ENCODE peak calls at places on chromosomes 6 and 20, in eight cellular contexts. One of them, this sample, is unnamed.

GRCh38 chr20:53786071-53786444 is 192.4 kb upstream of the ZNF217 start:
- DNase-seq in nephron progenitor cell: no peak
- DNase-seq in upper lobe of left lung: no peak
- DNase-seq in mesothelial cell of epicardium: no peak
- DNase-seq in Calu3: peak
- DNase-seq in lung: no peak
- DNase-seq in HFFc6: no peak
- DNase-seq in glutamatergic neuron: no peak
- DNase-seq in this sample: no peak

GRCh38 chr6:154649723-154650122 is 83.5 kb upstream of the SCAF8 start:
- DNase-seq in nephron progenitor cell: no peak
- DNase-seq in mesothelial cell of epicardium: no peak
- DNase-seq in Calu3: no peak
- DNase-seq in lung: no peak
- DNase-seq in HFFc6: no peak
- DNase-seq in upper lobe of left lung: no peak
- DNase-seq in glutamatergic neuron: no peak
- DNase-seq in this sample: no peak

GRCh38 chr20:14178952-14179351 is 158.5 kb downstream of the FLRT3 start:
- DNase-seq in nephron progenitor cell: no peak
- DNase-seq in Calu3: no peak
- DNase-seq in mesothelial cell of epicardium: no peak
- DNase-seq in HFFc6: no peak
- DNase-seq in lung: no peak
- DNase-seq in glutamatergic neuron: no peak
- DNase-seq in upper lobe of left lung: no peak
- DNase-seq in this sample: no peak

GRCh38 chr6:150867117-150867516 is 1.6 kb downstream of the MTHFD1L start:
- DNase-seq in Calu3: no peak
- DNase-seq in lung: no peak
- DNase-seq in mesothelial cell of epicardium: no peak
- DNase-seq in upper lobe of left lung: no peak
- DNase-seq in nephron progenitor cell: peak
- DNase-seq in glutamatergic neuron: no peak
- DNase-seq in HFFc6: no peak
- DNase-seq in this sample: no peak

GRCh38 chr6:111743859-111744692 is 129.2 kb downstream of the FYN start:
- DNase-seq in glutamatergic neuron: no peak
- DNase-seq in upper lobe of left lung: no peak
- DNase-seq in nephron progenitor cell: no peak
- DNase-seq in Calu3: no peak
- DNase-seq in HFFc6: no peak
- DNase-seq in mesothelial cell of epicardium: no peak
- DNase-seq in lung: no peak
- DNase-seq in this sample: peak

GRCh38 chr20:43910564-43910963 is 4.1 kb upstream of the TOX2 start:
- DNase-seq in nephron progenitor cell: no peak
- DNase-seq in upper lobe of left lung: no peak
- DNase-seq in lung: peak
- DNase-seq in mesothelial cell of epicardium: no peak
- DNase-seq in Calu3: no peak
- DNase-seq in HFFc6: no peak
- DNase-seq in glutamatergic neuron: no peak
- DNase-seq in this sample: no peak

GRCh38 chr20:38363004-38363747 is 16.9 kb downstream of the LBP start:
- DNase-seq in nephron progenitor cell: no peak
- DNase-seq in Calu3: no peak
- DNase-seq in glutamatergic neuron: no peak
- DNase-seq in upper lobe of left lung: no peak
- DNase-seq in HFFc6: no peak
- DNase-seq in lung: no peak
- DNase-seq in mesothelial cell of epicardium: no peak
- DNase-seq in this sample: no peak

GRCh38 chr6:37015532-37015931 is 10.1 kb downstream of the FGD2 start:
- DNase-seq in HFFc6: no peak
- DNase-seq in glutamatergic neuron: no peak
- DNase-seq in lung: no peak
- DNase-seq in upper lobe of left lung: no peak
- DNase-seq in mesothelial cell of epicardium: no peak
- DNase-seq in nephron progenitor cell: no peak
- DNase-seq in Calu3: no peak
- DNase-seq in this sample: no peak

GRCh38 chr6:78749326-78749725 is 118.0 kb upstream of the IRAK1BP1 start:
- DNase-seq in Calu3: no peak
- DNase-seq in nephron progenitor cell: no peak
- DNase-seq in HFFc6: peak
- DNase-seq in lung: no peak
- DNase-seq in mesothelial cell of epicardium: no peak
- DNase-seq in glutamatergic neuron: no peak
- DNase-seq in upper lobe of left lung: no peak
- DNase-seq in this sample: peak

GRCh38 chr6:71855406-71855805 is 30.9 kb upstream of the RIMS1 start:
- DNase-seq in mesothelial cell of epicardium: no peak
- DNase-seq in Calu3: no peak
- DNase-seq in HFFc6: peak
- DNase-seq in glutamatergic neuron: no peak
- DNase-seq in lung: no peak
- DNase-seq in nephron progenitor cell: no peak
- DNase-seq in upper lobe of left lung: no peak
- DNase-seq in this sample: no peak
- TF ChIP-seq CTCF in mesothelial cell of epicardium: no peak
- TF ChIP-seq CTCF in Calu3: no peak
- TF ChIP-seq CTCF in HFFc6: peak
- TF ChIP-seq CTCF in glutamatergic neuron: no peak
- TF ChIP-seq CTCF in lung: no peak
- TF ChIP-seq CTCF in nephron progenitor cell: no peak
- TF ChIP-seq CTCF in upper lobe of left lung: no peak
- TF ChIP-seq CTCF in this sample: no peak

GRCh38 chr6:159852877-159853276 is 37.9 kb upstream of the MAS1 start:
- DNase-seq in nephron progenitor cell: no peak
- DNase-seq in Calu3: peak
- DNase-seq in glutamatergic neuron: no peak
- DNase-seq in lung: no peak
- DNase-seq in mesothelial cell of epicardium: no peak
- DNase-seq in HFFc6: peak
- DNase-seq in upper lobe of left lung: no peak
- DNase-seq in this sample: no peak
- TF ChIP-seq CTCF in nephron progenitor cell: no peak
- TF ChIP-seq CTCF in Calu3: no peak
- TF ChIP-seq CTCF in glutamatergic neuron: no peak
- TF ChIP-seq CTCF in lung: no peak
- TF ChIP-seq CTCF in mesothelial cell of epicardium: no peak
- TF ChIP-seq CTCF in HFFc6: peak
- TF ChIP-seq CTCF in upper lobe of left lung: no peak
- TF ChIP-seq CTCF in this sample: no peak

DNA sequence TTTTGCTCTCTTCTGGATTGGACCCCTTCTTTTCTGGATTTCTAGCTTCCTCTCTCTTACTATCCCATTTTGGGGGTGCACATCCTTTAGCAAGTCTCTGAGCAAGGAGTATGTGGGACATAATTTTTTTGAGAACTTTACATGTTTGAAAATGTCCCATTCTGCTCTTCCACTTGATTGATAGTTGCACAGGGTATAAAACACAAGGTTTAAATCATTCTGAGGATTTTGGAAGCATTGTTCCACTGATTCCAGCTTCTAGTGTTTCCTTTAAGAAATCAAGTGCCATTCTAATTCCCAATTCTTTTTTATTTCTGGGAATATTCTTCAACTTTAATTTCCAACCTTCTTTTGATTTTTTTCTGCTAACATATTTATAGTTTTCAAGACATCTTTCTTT is 60.7 kb downstream of the APCDD1L start:
- DNase-seq in glutamatergic neuron: no peak
- DNase-seq in upper lobe of left lung: no peak
- DNase-seq in Calu3: no peak
- DNase-seq in lung: no peak
- DNase-seq in HFFc6: no peak
- DNase-seq in nephron progenitor cell: no peak
- DNase-seq in mesothelial cell of epicardium: no peak
- DNase-seq in this sample: no peak
- TF ChIP-seq CTCF in glutamatergic neuron: no peak
- TF ChIP-seq CTCF in upper lobe of left lung: no peak
- TF ChIP-seq CTCF in Calu3: no peak
- TF ChIP-seq CTCF in lung: no peak
- TF ChIP-seq CTCF in HFFc6: no peak
- TF ChIP-seq CTCF in nephron progenitor cell: no peak
- TF ChIP-seq CTCF in mesothelial cell of epicardium: no peak
- TF ChIP-seq CTCF in this sample: no peak

GRCh38 chr20:46563170-46563847 is 12.9 kb upstream of the OCSTAMP start:
- DNase-seq in upper lobe of left lung: no peak
- DNase-seq in lung: no peak
- DNase-seq in glutamatergic neuron: peak
- DNase-seq in nephron progenitor cell: peak
- DNase-seq in Calu3: no peak
- DNase-seq in mesothelial cell of epicardium: no peak
- DNase-seq in HFFc6: no peak
- DNase-seq in this sample: no peak
- TF ChIP-seq CTCF in upper lobe of left lung: no peak
- TF ChIP-seq CTCF in lung: no peak
- TF ChIP-seq CTCF in glutamatergic neuron: no peak
- TF ChIP-seq CTCF in nephron progenitor cell: no peak
- TF ChIP-seq CTCF in Calu3: no peak
- TF ChIP-seq CTCF in mesothelial cell of epicardium: no peak
- TF ChIP-seq CTCF in HFFc6: no peak
- TF ChIP-seq CTCF in this sample: peak

GRCh38 chr20:25317351-25318075 is 69.6 kb downstream of the PYGB start:
- DNase-seq in glutamatergic neuron: no peak
- DNase-seq in lung: no peak
- DNase-seq in mesothelial cell of epicardium: no peak
- DNase-seq in nephron progenitor cell: no peak
- DNase-seq in HFFc6: no peak
- DNase-seq in Calu3: no peak
- DNase-seq in upper lobe of left lung: peak
- DNase-seq in this sample: no peak

GRCh38 chr20:25321262-25321831 is 69.3 kb downstream of the ABHD12 start:
- DNase-seq in glutamatergic neuron: no peak
- DNase-seq in HFFc6: no peak
- DNase-seq in lung: no peak
- DNase-seq in upper lobe of left lung: no peak
- DNase-seq in mesothelial cell of epicardium: no peak
- DNase-seq in Calu3: no peak
- DNase-seq in nephron progenitor cell: no peak
- DNase-seq in this sample: no peak

GRCh38 chr20:25318471-25319240 is 70.8 kb downstream of the PYGB start:
- DNase-seq in nephron progenitor cell: no peak
- DNase-seq in Calu3: no peak
- DNase-seq in lung: no peak
- DNase-seq in HFFc6: no peak
- DNase-seq in glutamatergic neuron: no peak
- DNase-seq in upper lobe of left lung: no peak
- DNase-seq in mesothelial cell of epicardium: no peak
- DNase-seq in this sample: no peak

GRCh38 chr20:25320035-25320800 is 70.4 kb downstream of the ABHD12 start:
- DNase-seq in nephron progenitor cell: no peak
- DNase-seq in HFFc6: no peak
- DNase-seq in Calu3: no peak
- DNase-seq in upper lobe of left lung: no peak
- DNase-seq in glutamatergic neuron: peak
- DNase-seq in mesothelial cell of epicardium: no peak
- DNase-seq in lung: no peak
- DNase-seq in this sample: no peak

DNA sequence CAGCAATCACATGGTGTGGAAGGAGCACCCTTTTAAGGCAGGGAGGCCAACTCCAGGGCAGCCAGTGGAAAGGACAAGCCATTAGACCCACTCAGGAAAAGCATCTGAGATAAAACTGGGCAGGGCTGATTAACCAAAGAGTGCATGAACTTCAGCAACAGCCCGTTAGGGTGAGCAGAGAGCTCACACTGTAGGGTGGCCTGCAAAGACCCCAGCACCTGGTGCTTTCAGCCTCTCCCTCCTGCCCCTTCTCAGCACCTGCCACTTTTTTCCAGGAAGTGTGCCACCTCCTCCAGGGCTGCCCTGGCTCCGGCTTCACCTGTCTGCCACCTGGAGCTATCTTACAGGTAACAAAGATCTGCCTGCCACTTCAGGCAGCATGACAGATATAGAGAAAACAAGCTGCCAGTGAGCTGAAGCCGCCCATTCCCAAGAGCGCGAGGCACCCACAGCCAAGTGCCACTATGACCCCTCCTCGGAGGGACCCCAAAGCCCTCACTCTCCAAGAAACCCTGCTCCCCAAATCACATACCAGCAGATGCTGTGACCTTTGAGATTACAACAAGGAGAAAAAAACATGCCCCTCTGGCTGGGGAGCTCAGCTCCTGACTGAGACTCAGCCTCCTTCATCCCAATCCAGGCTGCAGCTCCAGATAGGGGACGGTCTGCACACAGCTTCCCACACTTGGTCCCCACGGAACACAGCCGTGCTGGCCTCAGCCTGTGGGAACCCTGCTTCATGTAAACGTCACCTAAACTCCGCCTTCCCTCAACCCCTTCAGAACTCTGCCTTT is 71.2 kb downstream of the ABHD12 start:
- DNase-seq in Calu3: no peak
- DNase-seq in mesothelial cell of epicardium: no peak
- DNase-seq in glutamatergic neuron: no peak
- DNase-seq in HFFc6: no peak
- DNase-seq in lung: no peak
- DNase-seq in upper lobe of left lung: no peak
- DNase-seq in nephron progenitor cell: no peak
- DNase-seq in this sample: no peak
- TF ChIP-seq CTCF in Calu3: no peak
- TF ChIP-seq CTCF in mesothelial cell of epicardium: no peak
- TF ChIP-seq CTCF in glutamatergic neuron: no peak
- TF ChIP-seq CTCF in HFFc6: no peak
- TF ChIP-seq CTCF in lung: no peak
- TF ChIP-seq CTCF in upper lobe of left lung: no peak
- TF ChIP-seq CTCF in nephron progenitor cell: no peak
- TF ChIP-seq CTCF in this sample: no peak

GRCh38 chr20:50898475-50898874 is 32.8 kb downstream of the ADNP start:
- DNase-seq in Calu3: no peak
- DNase-seq in nephron progenitor cell: no peak
- DNase-seq in mesothelial cell of epicardium: no peak
- DNase-seq in HFFc6: no peak
- DNase-seq in glutamatergic neuron: no peak
- DNase-seq in lung: no peak
- DNase-seq in upper lobe of left lung: no peak
- DNase-seq in this sample: no peak

GRCh38 chr20:50892394-50892793 is 38.8 kb downstream of the ADNP start:
- DNase-seq in Calu3: no peak
- DNase-seq in upper lobe of left lung: no peak
- DNase-seq in mesothelial cell of epicardium: no peak
- DNase-seq in glutamatergic neuron: no peak
- DNase-seq in lung: no peak
- DNase-seq in HFFc6: no peak
- DNase-seq in nephron progenitor cell: no peak
- DNase-seq in this sample: no peak

GRCh38 chr20:50893620-50894019 is 37.6 kb downstream of the ADNP start:
- DNase-seq in mesothelial cell of epicardium: no peak
- DNase-seq in glutamatergic neuron: no peak
- DNase-seq in Calu3: no peak
- DNase-seq in nephron progenitor cell: no peak
- DNase-seq in HFFc6: no peak
- DNase-seq in lung: no peak
- DNase-seq in upper lobe of left lung: no peak
- DNase-seq in this sample: no peak

GRCh38 chr20:50891138-50891537 is 40.1 kb downstream of the ADNP start:
- DNase-seq in HFFc6: peak
- DNase-seq in lung: no peak
- DNase-seq in glutamatergic neuron: no peak
- DNase-seq in upper lobe of left lung: no peak
- DNase-seq in nephron progenitor cell: no peak
- DNase-seq in Calu3: no peak
- DNase-seq in mesothelial cell of epicardium: no peak
- DNase-seq in this sample: no peak

GRCh38 chr20:50895111-50895830 is 36.0 kb downstream of the ADNP start:
- DNase-seq in upper lobe of left lung: no peak
- DNase-seq in glutamatergic neuron: no peak
- DNase-seq in mesothelial cell of epicardium: no peak
- DNase-seq in nephron progenitor cell: no peak
- DNase-seq in HFFc6: no peak
- DNase-seq in lung: no peak
- DNase-seq in Calu3: no peak
- DNase-seq in this sample: no peak
- TF ChIP-seq CTCF in upper lobe of left lung: no peak
- TF ChIP-seq CTCF in glutamatergic neuron: no peak
- TF ChIP-seq CTCF in mesothelial cell of epicardium: no peak
- TF ChIP-seq CTCF in nephron progenitor cell: no peak
- TF ChIP-seq CTCF in HFFc6: no peak
- TF ChIP-seq CTCF in lung: no peak
- TF ChIP-seq CTCF in Calu3: no peak
- TF ChIP-seq CTCF in this sample: no peak

This sample was measured in astrocyte of the spinal cord.